ENCODE peak calls at places on chromosomes 12 and 14, in nine cellular contexts. One of them, this sample, is unnamed.

GRCh38 chr12:9829990-9830389 is 2.7 kb downstream of the KLRF1 start:
- DNase-seq in astrocyte of the spinal cord: no peak
- DNase-seq in HL-60: no peak
- DNase-seq in neural crest cell: no peak
- DNase-seq in cardiac muscle cell: no peak
- DNase-seq in GM23338: no peak
- DNase-seq in AG04450: no peak
- DNase-seq in A549: no peak
- DNase-seq in natural killer cell: no peak
- DNase-seq in this sample: no peak

GRCh38 chr14:49892301-49892635 is 614 bp upstream of the ARF6 start:
- DNase-seq in GM23338: peak; percentile 60
- DNase-seq in HL-60: peak; percentile 79
- DNase-seq in neural crest cell: no peak
- DNase-seq in natural killer cell: no peak
- DNase-seq in A549: peak; percentile 81
- DNase-seq in AG04450: peak; percentile 57
- DNase-seq in astrocyte of the spinal cord: peak; percentile 84
- DNase-seq in cardiac muscle cell: no peak
- DNase-seq in this sample: no peak

GRCh38 chr12:52395761-52396434 is 10.2 kb downstream of the KRT82 start:
- DNase-seq in HL-60: no peak
- DNase-seq in neural crest cell: no peak
- DNase-seq in GM23338: peak; percentile 96
- DNase-seq in AG04450: no peak
- DNase-seq in A549: peak; percentile 43
- DNase-seq in natural killer cell: no peak
- DNase-seq in astrocyte of the spinal cord: no peak
- DNase-seq in cardiac muscle cell: no peak
- DNase-seq in this sample: no peak

GRCh38 chr12:52050116-52050770 is 999 bp upstream of the NR4A1 start:
- DNase-seq in neural crest cell: peak; percentile 35
- DNase-seq in A549: no peak
- DNase-seq in HL-60: no peak
- DNase-seq in astrocyte of the spinal cord: peak; percentile 31
- DNase-seq in natural killer cell: no peak
- DNase-seq in cardiac muscle cell: no peak
- DNase-seq in GM23338: peak; percentile 68
- DNase-seq in AG04450: no peak
- DNase-seq in this sample: no peak

GRCh38 chr14:59511916-59512530 is 27.7 kb downstream of the JKAMP start:
- DNase-seq in cardiac muscle cell: peak; percentile 40
- DNase-seq in GM23338: peak; percentile 78
- DNase-seq in natural killer cell: no peak
- DNase-seq in neural crest cell: peak; percentile 44
- DNase-seq in A549: peak; percentile 24
- DNase-seq in AG04450: no peak
- DNase-seq in HL-60: no peak
- DNase-seq in astrocyte of the spinal cord: no peak
- DNase-seq in this sample: no peak

GRCh38 chr12:104534162-104534856 is 77.6 kb downstream of the CHST11 start:
- DNase-seq in A549: no peak
- DNase-seq in astrocyte of the spinal cord: no peak
- DNase-seq in HL-60: no peak
- DNase-seq in neural crest cell: no peak
- DNase-seq in GM23338: peak; percentile 35
- DNase-seq in natural killer cell: no peak
- DNase-seq in AG04450: no peak
- DNase-seq in cardiac muscle cell: no peak
- DNase-seq in this sample: no peak

GRCh38 chr12:104687823-104688573 is 231.2 kb downstream of the CHST11 start:
- DNase-seq in AG04450: no peak
- DNase-seq in neural crest cell: no peak
- DNase-seq in HL-60: peak; percentile 76
- DNase-seq in A549: no peak
- DNase-seq in GM23338: no peak
- DNase-seq in natural killer cell: peak; percentile 67
- DNase-seq in cardiac muscle cell: no peak
- DNase-seq in astrocyte of the spinal cord: no peak
- DNase-seq in this sample: no peak

GRCh38 chr12:106871477-106871876 is 84.2 kb upstream of the TMEM263 start:
- DNase-seq in HL-60: no peak
- DNase-seq in astrocyte of the spinal cord: no peak
- DNase-seq in AG04450: no peak
- DNase-seq in GM23338: no peak
- DNase-seq in A549: peak; percentile 10
- DNase-seq in cardiac muscle cell: no peak
- DNase-seq in neural crest cell: no peak
- DNase-seq in natural killer cell: no peak
- DNase-seq in this sample: no peak

GRCh38 chr14:36605506-36605857 is 23.1 kb upstream of the NKX2-8 start:
- DNase-seq in natural killer cell: no peak
- DNase-seq in astrocyte of the spinal cord: no peak
- DNase-seq in HL-60: no peak
- DNase-seq in A549: no peak
- DNase-seq in neural crest cell: no peak
- DNase-seq in GM23338: peak; percentile 73
- DNase-seq in cardiac muscle cell: no peak
- DNase-seq in AG04450: no peak
- DNase-seq in this sample: no peak

GRCh38 chr12:9331218-9331626 is 123.0 kb upstream of the PZP start:
- DNase-seq in natural killer cell: peak; percentile 65
- DNase-seq in GM23338: peak; percentile 82
- DNase-seq in cardiac muscle cell: peak; percentile 64
- DNase-seq in AG04450: no peak
- DNase-seq in astrocyte of the spinal cord: peak; percentile 58
- DNase-seq in HL-60: peak; percentile 65
- DNase-seq in A549: peak; percentile 35
- DNase-seq in neural crest cell: peak; percentile 77
- DNase-seq in this sample: peak; percentile 34

GRCh38 chr12:7142057-7142644 is 12.0 kb downstream of the CLSTN3 start:
- DNase-seq in GM23338: peak; percentile 83
- DNase-seq in natural killer cell: peak; percentile 36
- DNase-seq in neural crest cell: peak; percentile 60
- DNase-seq in astrocyte of the spinal cord: no peak
- DNase-seq in A549: peak; percentile 87
- DNase-seq in HL-60: no peak
- DNase-seq in AG04450: no peak
- DNase-seq in cardiac muscle cell: peak; percentile 60
- DNase-seq in this sample: peak; percentile 53

GRCh38 chr14:70416717-70417349 is at the start of gene SYNJ2BP:
- DNase-seq in natural killer cell: peak; percentile 22
- DNase-seq in A549: peak; percentile 91
- DNase-seq in GM23338: peak; percentile 93
- DNase-seq in AG04450: peak; percentile 21
- DNase-seq in HL-60: peak; percentile 1
- DNase-seq in neural crest cell: peak; percentile 39
- DNase-seq in astrocyte of the spinal cord: peak; percentile 69
- DNase-seq in cardiac muscle cell: peak; percentile 81
- DNase-seq in this sample: peak; percentile 57

GRCh38 chr14:100640481-100641273 is 53.5 kb upstream of the BEGAIN start:
- DNase-seq in AG04450: no peak
- DNase-seq in HL-60: no peak
- DNase-seq in astrocyte of the spinal cord: peak; percentile 88
- DNase-seq in neural crest cell: no peak
- DNase-seq in natural killer cell: peak; percentile 84
- DNase-seq in A549: no peak
- DNase-seq in GM23338: no peak
- DNase-seq in cardiac muscle cell: no peak
- DNase-seq in this sample: no peak

GRCh38 chr14:89445252-89445973 is 28.4 kb upstream of the FOXN3 start:
- DNase-seq in neural crest cell: no peak
- DNase-seq in A549: no peak
- DNase-seq in cardiac muscle cell: no peak
- DNase-seq in GM23338: no peak
- DNase-seq in astrocyte of the spinal cord: no peak
- DNase-seq in natural killer cell: no peak
- DNase-seq in HL-60: no peak
- DNase-seq in AG04450: no peak
- DNase-seq in this sample: no peak

GRCh38 chr12:12072064-12072760 is 1.5 kb downstream of the BCL2L14 start:
- DNase-seq in A549: no peak
- DNase-seq in AG04450: no peak
- DNase-seq in HL-60: no peak
- DNase-seq in neural crest cell: no peak
- DNase-seq in GM23338: no peak
- DNase-seq in natural killer cell: no peak
- DNase-seq in astrocyte of the spinal cord: no peak
- DNase-seq in cardiac muscle cell: no peak
- DNase-seq in this sample: no peak

GRCh38 chr12:91704446-91704845 is 441.2 kb downstream of the BTG1 start:
- DNase-seq in cardiac muscle cell: no peak
- DNase-seq in GM23338: no peak
- DNase-seq in natural killer cell: no peak
- DNase-seq in astrocyte of the spinal cord: peak; percentile 34
- DNase-seq in A549: no peak
- DNase-seq in AG04450: no peak
- DNase-seq in neural crest cell: no peak
- DNase-seq in HL-60: no peak
- DNase-seq in this sample: no peak

GRCh38 chr12:22682663-22683062 is 57.7 kb downstream of the ETNK1 start:
- DNase-seq in GM23338: no peak
- DNase-seq in A549: no peak
- DNase-seq in astrocyte of the spinal cord: no peak
- DNase-seq in natural killer cell: no peak
- DNase-seq in cardiac muscle cell: no peak
- DNase-seq in neural crest cell: no peak
- DNase-seq in HL-60: no peak
- DNase-seq in AG04450: no peak
- DNase-seq in this sample: no peak

GRCh38 chr12:22683131-22683530 is 58.2 kb downstream of the ETNK1 start:
- DNase-seq in GM23338: no peak
- DNase-seq in natural killer cell: no peak
- DNase-seq in cardiac muscle cell: no peak
- DNase-seq in neural crest cell: no peak
- DNase-seq in astrocyte of the spinal cord: no peak
- DNase-seq in AG04450: no peak
- DNase-seq in HL-60: no peak
- DNase-seq in A549: no peak
- DNase-seq in this sample: no peak

GRCh38 chr12:22687677-22688076 is 62.7 kb downstream of the ETNK1 start:
- DNase-seq in natural killer cell: no peak
- DNase-seq in neural crest cell: no peak
- DNase-seq in A549: no peak
- DNase-seq in cardiac muscle cell: no peak
- DNase-seq in astrocyte of the spinal cord: peak; percentile 87
- DNase-seq in HL-60: no peak
- DNase-seq in AG04450: no peak
- DNase-seq in GM23338: no peak
- DNase-seq in this sample: no peak

GRCh38 chr12:22684526-22685118 is 59.7 kb downstream of the ETNK1 start:
- DNase-seq in GM23338: peak; percentile 69
- DNase-seq in astrocyte of the spinal cord: peak; percentile 73
- DNase-seq in AG04450: no peak
- DNase-seq in A549: no peak
- DNase-seq in neural crest cell: no peak
- DNase-seq in HL-60: peak; percentile 31
- DNase-seq in natural killer cell: no peak
- DNase-seq in cardiac muscle cell: peak; percentile 66
- DNase-seq in this sample: no peak

GRCh38 chr12:22684124-22684523 is 59.2 kb downstream of the ETNK1 start:
- DNase-seq in GM23338: no peak
- DNase-seq in astrocyte of the spinal cord: no peak
- DNase-seq in HL-60: no peak
- DNase-seq in AG04450: no peak
- DNase-seq in A549: no peak
- DNase-seq in natural killer cell: no peak
- DNase-seq in neural crest cell: no peak
- DNase-seq in cardiac muscle cell: no peak
- DNase-seq in this sample: no peak
- TF ChIP-seq CTCF in GM23338: no peak
- TF ChIP-seq CTCF in astrocyte of the spinal cord: no peak
- TF ChIP-seq CTCF in HL-60: no peak
- TF ChIP-seq CTCF in AG04450: no peak
- TF ChIP-seq CTCF in A549: no peak
- TF ChIP-seq CTCF in natural killer cell: no peak
- TF ChIP-seq CTCF in neural crest cell: no peak
- TF ChIP-seq CTCF in cardiac muscle cell: no peak
- TF ChIP-seq CTCF in this sample: no peak

DNA sequence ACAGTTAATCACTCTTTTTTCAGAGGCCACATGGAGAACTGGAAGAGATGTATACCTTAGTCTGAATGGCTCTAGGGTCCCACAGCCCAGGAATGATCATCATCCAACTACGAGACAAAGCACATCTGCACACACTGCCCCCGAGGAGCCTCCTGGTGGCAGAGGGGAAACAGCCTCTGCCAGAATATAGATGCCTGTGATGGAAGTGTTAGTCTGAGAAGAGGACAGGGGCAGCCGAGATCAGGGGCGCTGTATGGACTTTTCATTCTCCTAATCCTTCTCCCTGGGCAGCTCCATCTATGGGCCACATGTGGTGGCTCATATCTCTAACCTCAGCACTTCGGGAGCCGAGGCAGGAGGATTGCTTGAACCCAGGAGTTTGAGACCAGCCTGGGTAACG is 82.8 kb upstream of the CAPRIN2 start:
- DNase-seq in AG04450: no peak
- DNase-seq in cardiac muscle cell: no peak
- DNase-seq in A549: no peak
- DNase-seq in HL-60: no peak
- DNase-seq in natural killer cell: no peak
- DNase-seq in GM23338: no peak
- DNase-seq in astrocyte of the spinal cord: no peak
- DNase-seq in neural crest cell: no peak
- DNase-seq in this sample: no peak
- TF ChIP-seq CTCF in AG04450: peak; percentile 15
- TF ChIP-seq CTCF in cardiac muscle cell: no peak
- TF ChIP-seq CTCF in A549: no peak
- TF ChIP-seq CTCF in HL-60: no peak
- TF ChIP-seq CTCF in natural killer cell: no peak
- TF ChIP-seq CTCF in GM23338: no peak
- TF ChIP-seq CTCF in astrocyte of the spinal cord: no peak
- TF ChIP-seq CTCF in neural crest cell: peak; percentile 27
- TF ChIP-seq CTCF in this sample: no peak

GRCh38 chr14:81625343-81625742 is 91.7 kb upstream of the SEL1L start:
- DNase-seq in natural killer cell: no peak
- DNase-seq in astrocyte of the spinal cord: no peak
- DNase-seq in A549: peak; percentile 8
- DNase-seq in cardiac muscle cell: peak; percentile 67
- DNase-seq in neural crest cell: no peak
- DNase-seq in HL-60: no peak
- DNase-seq in AG04450: no peak
- DNase-seq in GM23338: peak; percentile 67
- DNase-seq in this sample: no peak
- TF ChIP-seq CTCF in natural killer cell: no peak
- TF ChIP-seq CTCF in astrocyte of the spinal cord: no peak
- TF ChIP-seq CTCF in A549: peak; percentile 58
- TF ChIP-seq CTCF in cardiac muscle cell: no peak
- TF ChIP-seq CTCF in neural crest cell: peak; percentile 73
- TF ChIP-seq CTCF in HL-60: peak; percentile 30
- TF ChIP-seq CTCF in AG04450: no peak
- TF ChIP-seq CTCF in GM23338: peak; percentile 75
- TF ChIP-seq CTCF in this sample: no peak

GRCh38 chr12:31245822-31246469 is 80.0 kb downstream of the SINHCAF start:
- DNase-seq in HL-60: no peak
- DNase-seq in AG04450: no peak
- DNase-seq in cardiac muscle cell: peak; percentile 23
- DNase-seq in A549: no peak
- DNase-seq in neural crest cell: no peak
- DNase-seq in natural killer cell: no peak
- DNase-seq in astrocyte of the spinal cord: no peak
- DNase-seq in GM23338: peak; percentile 74
- DNase-seq in this sample: no peak
- TF ChIP-seq CTCF in HL-60: no peak
- TF ChIP-seq CTCF in AG04450: peak; percentile 11
- TF ChIP-seq CTCF in cardiac muscle cell: peak; percentile 22
- TF ChIP-seq CTCF in A549: no peak
- TF ChIP-seq CTCF in neural crest cell: peak; percentile 61
- TF ChIP-seq CTCF in natural killer cell: no peak
- TF ChIP-seq CTCF in astrocyte of the spinal cord: no peak
- TF ChIP-seq CTCF in GM23338: peak; percentile 71
- TF ChIP-seq CTCF in this sample: no peak

This sample was measured in mesothelial cell of epicardium.